ENCODE peak calls at places on chromosomes 16 and 17, in nine cellular contexts. F, N, R, T, A, J, K, M and P are unnamed samples.

GRCh38 chr17:80647746-80648145 is 103.1 kb downstream of the RPTOR start:
- DNase-seq in F (no peak), N (no peak), R (no peak), T (no peak), A (peak), J (no peak), K (no peak), M (peak), P (no peak)

GRCh38 chr17:17749921-17750320 is 68.7 kb downstream of the RAI1 start:
- DNase-seq in F (peak), N (no peak), R (peak), T (no peak), A (peak), J (no peak), K (peak), M (peak), P (peak)

GRCh38 chr16:80198265-80198994 is 342.4 kb upstream of the DYNLRB2 start:
- DNase-seq in F (no peak), N (no peak), R (no peak), T (no peak), A (peak), J (no peak), K (no peak), M (peak), P (no peak)

GRCh38 chr17:30326816-30327215 is 7.0 kb downstream of the TMIGD1 start:
- DNase-seq in F (no peak), N (no peak), R (no peak), T (no peak), A (no peak), J (no peak), K (no peak), M (no peak), P (no peak)

GRCh38 chr17:50685691-50686493 is 21.8 kb downstream of the ANKRD40 start:
- DNase-seq in F (no peak), N (no peak), R (no peak), T (no peak), A (no peak), J (peak), K (no peak), M (no peak), P (no peak)

GRCh38 chr16:23948949-23949392 is 113.2 kb downstream of the PRKCB start:
- DNase-seq in F (peak), N (no peak), R (peak), T (no peak), A (no peak), J (peak), K (no peak), M (no peak), P (peak)

GRCh38 chr16:10575506-10576130 is 4.8 kb downstream of the EMP2 start:
- DNase-seq in F (no peak), N (no peak), R (no peak), T (no peak), A (no peak), J (no peak), K (no peak), M (peak), P (no peak)

GRCh38 chr17:2087597-2088211 is 32.8 kb downstream of the HIC1 start:
- DNase-seq in F (peak), N (no peak), R (peak), T (peak), A (peak), J (no peak), K (peak), M (peak), P (no peak)

GRCh38 chr17:67238976-67239375 is 6.0 kb downstream of the HELZ start:
- DNase-seq in F (no peak), N (no peak), R (no peak), T (no peak), A (peak), J (no peak), K (no peak), M (no peak), P (no peak)

GRCh38 chr17:43591750-43592562 is 45.8 kb upstream of the ETV4 start:
- DNase-seq in F (no peak), N (no peak), R (no peak), T (no peak), A (peak), J (peak), K (no peak), M (peak), P (no peak)

GRCh38 chr17:56624315-56624714 is 30.8 kb downstream of the NOG start:
- DNase-seq in F (no peak), N (no peak), R (no peak), T (no peak), A (no peak), J (no peak), K (no peak), M (no peak), P (no peak)

GRCh38 chr17:1413281-1413791 is 13.3 kb upstream of the YWHAE start:
- DNase-seq in F (no peak), N (no peak), R (no peak), T (no peak), A (peak), J (no peak), K (no peak), M (peak), P (no peak)

GRCh38 chr17:3944485-3945388 is 19.5 kb downstream of the ATP2A3 start:
- DNase-seq in F (peak), N (no peak), R (no peak), T (no peak), A (peak), J (no peak), K (no peak), M (peak), P (no peak)

GRCh38 chr17:82216301-82217119 is 3.9 kb upstream of the CCDC57 start:
- DNase-seq in F (peak), N (no peak), R (peak), T (no peak), A (peak), J (peak), K (peak), M (peak), P (no peak)

GRCh38 chr16:23700509-23700908 is 12.5 kb downstream of the ERN2 start:
- DNase-seq in F (no peak), N (no peak), R (no peak), T (no peak), A (no peak), J (no peak), K (no peak), M (no peak), P (no peak)

GRCh38 chr16:48596326-48596725 is 13.7 kb downstream of the N4BP1 start:
- DNase-seq in F (no peak), N (no peak), R (peak), T (peak), A (no peak), J (no peak), K (no peak), M (peak), P (peak)

GRCh38 chr16:23280483-23280967 is 21.6 kb upstream of the SCNN1B start:
- DNase-seq in F (no peak), N (no peak), R (no peak), T (no peak), A (no peak), J (no peak), K (no peak), M (no peak), P (no peak)